ENCODE peak calls at places on chromosomes 1 and 21, in four cellular contexts. Y is stomach; M is CD8-positive, alpha-beta T cell; E is cardiac muscle cell. Q is an unnamed sample. For H3K9me3, the result is how much of the 10 kb centered on the place peaks cover.

GRCh38 chr1:2019571-2020309 is 595 bp downstream of the GABRD start:
- DNase-seq in Y (no peak), M (no peak), E (peak), Q (no peak)

GRCh38 chr1:34137411-34137810 is 27.6 kb downstream of the CSMD2 start:
- DNase-seq in Y (no peak), M (no peak), E (no peak), Q (no peak)

GRCh38 chr1:3014041-3014440 is 7.2 kb upstream of the ACTRT2 start:
- DNase-seq in Y (no peak), M (no peak), E (no peak), Q (no peak)

GRCh38 chr1:26900001-26900814 is at the start of gene GPATCH3:
- DNase-seq in Y (peak), M (peak), E (peak), Q (peak)

GRCh38 chr1:55196433-55197035 is 18.6 kb downstream of the USP24 start:
- DNase-seq in Y (no peak), M (no peak), E (peak), Q (no peak)

GRCh38 chr1:87226341-87226760 is 102.3 kb upstream of the LMO4 start:
- DNase-seq in Y (peak), M (no peak), E (peak), Q (no peak)

GRCh38 chr1:178953034-178953433 is 72.7 kb upstream of the FAM20B start:
- DNase-seq in Y (no peak), M (no peak), E (no peak), Q (no peak)

GRCh38 chr1:44719318-44719717 is 11.7 kb downstream of the RNU5D-1 start:
- DNase-seq in Y (no peak), M (no peak), E (no peak), Q (no peak)

GRCh38 chr21:37677006-37677405 is 239.3 kb downstream of the KCNJ6 start:
- DNase-seq in Y (no peak), M (no peak), E (no peak), Q (no peak)

GRCh38 chr1:202576816-202577215 is 133.4 kb downstream of the SYT2 start:
- DNase-seq in Y (no peak), M (no peak), E (peak), Q (no peak)

GRCh38 chr1:28582248-28582615 is 9.8 kb upstream of the RAB42 start:
- DNase-seq in Y (no peak), M (no peak), E (peak), Q (no peak)

GRCh38 chr1:206802401-206802800 is 30.1 kb upstream of the IL10 start:
- DNase-seq in Y (no peak), M (no peak), E (no peak), Q (no peak)

GRCh38 chr21:46564391-46564790 is 40.5 kb downstream of the S100B start:
- DNase-seq in Y (no peak), M (no peak), E (no peak), Q (no peak)

GRCh38 chr1:214331827-214332423 is 51.0 kb downstream of the SMYD2 start:
- DNase-seq in Y (no peak), M (peak), E (peak), Q (peak)

GRCh38 chr21:38293765-38294164 is 37.0 kb downstream of the KCNJ15 start:
- DNase-seq in Y (peak), M (no peak), E (no peak), Q (no peak)

GRCh38 chr1:119275145-119275929 is 93.2 kb upstream of the HAO2 start:
- DNase-seq in Y (peak), M (peak), E (peak), Q (no peak)

GRCh38 chr1:173149887-173150286 is 57.2 kb downstream of the TNFSF4 start:
- DNase-seq in Y (no peak), M (no peak), E (peak), Q (no peak)

GRCh38 chr21:43287111-43287973 is 118.5 kb downstream of the CRYAA start:
- DNase-seq in Y (peak), M (no peak), E (no peak), Q (no peak)

GRCh38 chr1:10507111-10507879 is 32.5 kb downstream of the PEX14 start:
- DNase-seq in Y (peak), M (peak), E (peak), Q (peak)

GRCh38 chr1:10714337-10715114 is 81.9 kb downstream of the CASZ1 start:
- DNase-seq in Y (peak), M (no peak), E (peak), Q (no peak)

DNA sequence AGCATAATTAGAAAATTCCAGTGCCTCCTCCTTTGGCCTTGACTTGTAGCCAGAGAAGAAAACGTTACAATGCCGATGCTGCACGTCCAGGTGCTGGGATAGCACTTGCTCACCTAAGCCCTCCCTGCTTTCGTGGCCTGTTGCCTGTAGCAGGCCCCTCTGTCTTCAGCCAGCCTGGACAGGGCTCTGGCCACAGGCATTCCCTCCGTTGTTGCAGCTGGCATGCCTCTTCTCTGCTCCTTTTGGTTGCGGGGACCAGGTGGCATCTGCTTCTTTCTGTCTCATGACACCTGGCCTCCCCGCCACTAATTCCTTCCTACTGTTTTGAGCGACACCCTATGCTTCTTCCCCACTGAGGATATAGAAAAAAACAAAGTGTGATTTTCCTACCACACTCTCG is 54.6 kb upstream of the MORC3 start:
- DNase-seq in Y (no peak), M (no peak), E (no peak), Q (no peak)
- H3K9me3 ChIP-seq in Y (under half), M (under half), E (under half), Q (under half)

GRCh38 chr1:79355073-79355472 is 348.5 kb upstream of the ADGRL4 start:
- DNase-seq in Y (no peak), M (no peak), E (peak), Q (no peak)
- H3K9me3 ChIP-seq in Y (under half), M (under half), E (under half), Q (under half)

DNA sequence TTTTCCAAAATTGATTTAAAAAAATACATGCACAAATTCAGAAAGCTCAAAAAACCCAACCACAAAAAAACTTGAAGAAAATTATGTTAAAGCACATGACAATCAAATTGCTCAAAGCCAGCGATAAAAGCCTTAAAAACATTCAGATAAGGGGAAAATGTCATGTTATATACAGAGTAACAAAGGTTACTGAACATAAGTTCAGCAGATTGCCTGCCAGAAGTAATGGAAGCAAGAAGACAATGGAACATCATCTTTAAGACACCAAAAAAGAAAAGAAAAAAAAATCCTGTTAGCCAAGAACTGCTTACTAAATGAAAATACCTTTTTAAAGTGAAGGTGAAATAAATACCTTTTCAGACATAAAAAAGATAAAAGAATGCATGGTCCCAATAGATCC is 147.2 kb upstream of the SGIP1 start:
- DNase-seq in Y (no peak), M (no peak), E (no peak), Q (no peak)
- H3K9me3 ChIP-seq in Y (under half), M (under half), E (under half), Q (under half)

GRCh38 chr21:21952566-21952965 is 954.4 kb downstream of the NCAM2 start:
- DNase-seq in Y (no peak), M (no peak), E (no peak), Q (no peak)
- H3K9me3 ChIP-seq in Y (under half), M (under half), E (under half), Q (under half)

GRCh38 chr1:228297822-228298221 is 90.0 kb downstream of the OBSCN start:
- DNase-seq in Y (no peak), M (no peak), E (no peak), Q (no peak)

GRCh38 chr1:228298471-228298870 is 90.6 kb downstream of the OBSCN start:
- DNase-seq in Y (no peak), M (no peak), E (no peak), Q (no peak)

GRCh38 chr1:228297242-228297641 is 89.4 kb downstream of the OBSCN start:
- DNase-seq in Y (no peak), M (no peak), E (no peak), Q (no peak)

GRCh38 chr1:228299901-228300300 is 92.1 kb downstream of the OBSCN start:
- DNase-seq in Y (no peak), M (no peak), E (no peak), Q (no peak)

DNA sequence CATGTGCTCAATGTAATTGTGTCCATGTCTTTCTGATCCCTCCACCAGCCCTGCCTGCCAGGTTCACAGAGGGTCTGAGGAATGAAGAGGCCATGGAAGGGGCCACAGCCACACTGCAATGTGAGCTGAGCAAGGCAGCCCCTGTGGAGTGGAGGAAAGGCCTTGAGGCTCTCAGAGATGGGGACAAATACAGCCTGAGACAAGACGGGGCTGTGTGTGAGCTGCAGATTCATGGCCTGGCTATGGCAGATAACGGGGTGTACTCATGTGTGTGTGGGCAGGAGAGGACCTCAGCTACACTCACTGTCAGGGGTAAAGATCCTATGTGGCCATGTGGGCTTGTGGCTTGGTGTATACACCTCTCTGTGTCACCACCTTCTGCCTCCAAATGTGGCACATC is 91.4 kb downstream of the OBSCN start:
- DNase-seq in Y (no peak), M (no peak), E (no peak), Q (no peak)
- H3K9me3 ChIP-seq in Y (under half), M (under half), E (under half), Q (under half)

GRCh38 chr1:221723918-221724263 is 18.0 kb downstream of the DUSP10 start:
- DNase-seq in Y (no peak), M (no peak), E (no peak), Q (no peak)
- H3K9me3 ChIP-seq in Y (under half), M (under half), E (under half), Q (under half)

GRCh38 chr1:180734366-180734765 is 102.5 kb downstream of the XPR1 start:
- DNase-seq in Y (no peak), M (no peak), E (no peak), Q (no peak)
- H3K9me3 ChIP-seq in Y (under half), M (under half), E (under half), Q (under half)

GRCh38 chr1:61434276-61434675 is 290.7 kb downstream of the TM2D1 start:
- DNase-seq in Y (no peak), M (no peak), E (no peak), Q (no peak)
- H3K9me3 ChIP-seq in Y (under half), M (under half), E (under half), Q (under half)

DNA sequence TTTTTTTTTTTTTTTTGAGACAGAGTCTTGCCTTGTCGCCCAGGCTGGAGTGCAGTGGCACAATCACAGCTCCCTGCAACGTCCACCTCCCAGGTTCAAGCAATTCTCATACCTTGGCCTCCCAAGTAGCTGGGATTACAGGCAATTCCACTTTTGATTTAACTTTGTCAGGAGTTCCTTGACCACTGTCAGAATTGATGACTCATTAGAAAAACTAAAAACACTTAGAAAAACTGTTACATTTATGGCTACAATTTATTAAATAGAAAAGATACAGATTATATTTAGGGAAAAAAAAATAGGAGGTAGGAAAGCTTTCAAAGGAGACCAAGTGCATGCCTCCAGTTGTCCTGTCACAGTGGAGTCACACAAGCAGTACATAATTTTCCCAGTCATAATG is 20.0 kb downstream of the ZNF678 start:
- DNase-seq in Y (no peak), M (no peak), E (no peak), Q (no peak)
- H3K9me3 ChIP-seq in Y (under half), M (under half), E (under half), Q (under half)

GRCh38 chr21:18636897-18637296 is 233.3 kb upstream of the TMPRSS15 start:
- DNase-seq in Y (no peak), M (no peak), E (no peak), Q (no peak)
- H3K9me3 ChIP-seq in Y (under half), M (under half), E (under half), Q (under half)

Q was measured in T-helper 17 cell.